ENCODE peak calls at places on chromosomes 3 and 15, in ten cellular contexts. O, A, S, B, Y, M, P, X, L and I are unnamed samples.

GRCh38 chr15:85618956-85619491 is 175.7 kb downstream of the KLHL25 start:
- DNase-seq in O (peak), A (no peak), S (peak), B (peak), Y (peak), M (peak), P (peak), X (peak), L (peak), I (peak)

GRCh38 chr3:187002915-187003314 is 72.6 kb downstream of the ST6GAL1 start:
- DNase-seq in O (no peak), A (no peak), S (no peak), B (no peak), Y (no peak), M (no peak), P (no peak), X (no peak), L (no peak), I (no peak)

GRCh38 chr3:159650751-159651150 is 337.9 kb upstream of the IL12A start:
- DNase-seq in O (no peak), A (no peak), S (no peak), B (no peak), Y (no peak), M (no peak), P (no peak), X (no peak), L (no peak), I (no peak)

GRCh38 chr15:48411971-48412591 is 80.9 kb downstream of the DUT start:
- DNase-seq in O (peak), A (no peak), S (no peak), B (no peak), Y (no peak), M (no peak), P (no peak), X (no peak), L (no peak), I (no peak)

GRCh38 chr15:26888761-26889160 is 21.9 kb downstream of the GABRA5 start:
- DNase-seq in O (no peak), A (peak), S (no peak), B (no peak), Y (peak), M (no peak), P (no peak), X (no peak), L (no peak), I (no peak)

GRCh38 chr3:171393032-171393744 is 67.0 kb downstream of the TNIK start:
- DNase-seq in O (peak), A (peak), S (no peak), B (no peak), Y (no peak), M (no peak), P (no peak), X (no peak), L (no peak), I (no peak)

GRCh38 chr3:98008751-98009373 is 26.3 kb downstream of the GABRR3 start:
- DNase-seq in O (no peak), A (no peak), S (no peak), B (no peak), Y (no peak), M (no peak), P (no peak), X (no peak), L (no peak), I (no peak)

GRCh38 chr3:158261371-158261991 is 151.6 kb downstream of the RSRC1 start:
- DNase-seq in O (peak), A (no peak), S (no peak), B (no peak), Y (no peak), M (no peak), P (no peak), X (no peak), L (no peak), I (no peak)

GRCh38 chr15:62440731-62441130 is 275.6 kb upstream of the C2CD4B start:
- DNase-seq in O (no peak), A (no peak), S (no peak), B (no peak), Y (no peak), M (no peak), P (no peak), X (no peak), L (no peak), I (no peak)

GRCh38 chr15:76312540-76313174 is 1.4 kb upstream of the ETFA start:
- DNase-seq in O (no peak), A (no peak), S (no peak), B (no peak), Y (no peak), M (peak), P (no peak), X (no peak), L (no peak), I (no peak)

GRCh38 chr15:51799174-51799907 is 30.1 kb upstream of the TMOD3 start:
- DNase-seq in O (no peak), A (no peak), S (no peak), B (no peak), Y (no peak), M (no peak), P (no peak), X (no peak), L (no peak), I (no peak)

GRCh38 chr3:84601303-84601702 is 357.5 kb upstream of the CADM2 start:
- DNase-seq in O (no peak), A (peak), S (no peak), B (no peak), Y (no peak), M (peak), P (no peak), X (no peak), L (no peak), I (no peak)

GRCh38 chr3:18810306-18810661 is 338.0 kb upstream of the KCNH8 start:
- DNase-seq in O (no peak), A (no peak), S (no peak), B (no peak), Y (no peak), M (no peak), P (no peak), X (no peak), L (no peak), I (no peak)

GRCh38 chr15:88621789-88622604 is 857 bp downstream of the AEN start:
- DNase-seq in O (no peak), A (no peak), S (no peak), B (no peak), Y (no peak), M (no peak), P (no peak), X (peak), L (peak), I (peak)

GRCh38 chr3:40494698-40495097 is 11.1 kb upstream of the ZNF620 start:
- DNase-seq in O (no peak), A (no peak), S (no peak), B (no peak), Y (no peak), M (no peak), P (no peak), X (no peak), L (no peak), I (no peak)

GRCh38 chr3:161217496-161217895 is 3.6 kb upstream of the NMD3 start:
- DNase-seq in O (peak), A (no peak), S (no peak), B (no peak), Y (no peak), M (no peak), P (peak), X (no peak), L (peak), I (no peak)

GRCh38 chr3:106635271-106635670 is 742.0 kb upstream of the CCDC54 start:
- DNase-seq in O (peak), A (no peak), S (no peak), B (no peak), Y (no peak), M (no peak), P (no peak), X (no peak), L (peak), I (no peak)

GRCh38 chr3:115922681-115923347 is 299.5 kb downstream of the GAP43 start:
- DNase-seq in O (peak), A (peak), S (no peak), B (peak), Y (no peak), M (peak), P (no peak), X (peak), L (no peak), I (no peak)

GRCh38 chr3:188854395-188855149 is 317.2 kb upstream of the TPRG1 start:
- DNase-seq in O (peak), A (no peak), S (peak), B (no peak), Y (no peak), M (no peak), P (no peak), X (no peak), L (no peak), I (no peak)

GRCh38 chr3:104952587-104952986 is 414.1 kb upstream of the ALCAM start:
- DNase-seq in O (peak), A (no peak), S (no peak), B (no peak), Y (peak), M (peak), P (no peak), X (no peak), L (no peak), I (no peak)

GRCh38 chr15:100525894-100526512 is 2.7 kb downstream of the CERS3 start:
- DNase-seq in O (peak), A (no peak), S (peak), B (no peak), Y (no peak), M (no peak), P (peak), X (no peak), L (no peak), I (no peak)

GRCh38 chr3:124168271-124168670 is 176.3 kb upstream of the ROPN1 start:
- DNase-seq in O (no peak), A (no peak), S (no peak), B (no peak), Y (no peak), M (no peak), P (peak), X (no peak), L (no peak), I (no peak)

GRCh38 chr3:30112904-30113484 is 493.4 kb upstream of the TGFBR2 start:
- DNase-seq in O (peak), A (peak), S (no peak), B (no peak), Y (no peak), M (no peak), P (no peak), X (peak), L (peak), I (no peak)

GRCh38 chr15:51622269-51623180 is at the start of gene DMXL2:
- DNase-seq in O (peak), A (peak), S (peak), B (peak), Y (peak), M (peak), P (peak), X (peak), L (peak), I (peak)